ENCODE peak calls at places on chromosomes 11 and 22, in ten cellular contexts. N, Y, U, L, C, E, T, H, S and X are unnamed samples.

GRCh38 chr11:109039611-109040010 is 374.7 kb downstream of the DDX10 start:
- DNase-seq in N (no peak), T (peak; percentile 7), Y (no peak), L (no peak), E (no peak), S (no peak), H (no peak), C (peak; percentile 23), U (no peak), X (no peak)

GRCh38 chr11:131297441-131297840 is 73.0 kb upstream of the NTM start:
- DNase-seq in N (peak; percentile 26), H (no peak), L (no peak), S (no peak), C (no peak), U (no peak), E (no peak), T (no peak), Y (no peak), X (no peak)

GRCh38 chr22:46089426-46090041 is 60.8 kb upstream of the PPARA start:
- DNase-seq in S (no peak), E (no peak), U (no peak), T (no peak), Y (peak; percentile 35), H (no peak), C (no peak), N (no peak), L (no peak), X (peak; percentile 44)

GRCh38 chr11:2376751-2377451 is at the start of gene CD81:
- DNase-seq in N (peak; percentile 79), Y (peak; percentile 65), H (no peak), E (peak; percentile 56), C (no peak), T (peak; percentile 25), L (no peak), S (no peak), U (peak; percentile 32), X (peak; percentile 54)

GRCh38 chr22:39939830-39940229 is 20.4 kb upstream of the TMA7B start:
- DNase-seq in E (no peak), C (no peak), T (no peak), Y (no peak), L (no peak), S (no peak), N (no peak), U (no peak), H (no peak), X (no peak)

GRCh38 chr22:20026204-20026908 is 5.4 kb downstream of the TANGO2 start:
- DNase-seq in U (no peak), L (no peak), E (no peak), S (no peak), N (no peak), T (no peak), H (no peak), C (no peak), Y (no peak), X (no peak)

GRCh38 chr11:59186130-59186594 is 14.2 kb downstream of the DTX4 start:
- DNase-seq in H (peak; percentile 50), T (no peak), L (no peak), C (no peak), Y (peak; percentile 65), U (no peak), E (no peak), N (peak; percentile 62), S (no peak), X (peak; percentile 58)

GRCh38 chr22:49236541-49237075 is 591.1 kb downstream of the BRD1 start:
- DNase-seq in T (no peak), Y (no peak), U (no peak), S (no peak), C (no peak), N (no peak), L (no peak), E (no peak), H (no peak), X (no peak)

GRCh38 chr11:10838083-10838482 is 19.8 kb downstream of the ZBED5 start:
- DNase-seq in C (no peak), L (no peak), Y (no peak), S (no peak), U (no peak), N (no peak), H (no peak), T (no peak), E (no peak), X (no peak)

GRCh38 chr22:37517826-37518450 is 1.3 kb downstream of the CARD10 start:
- DNase-seq in N (no peak), H (no peak), U (no peak), E (no peak), L (no peak), T (no peak), C (no peak), Y (no peak), S (no peak), X (no peak)

GRCh38 chr11:86696451-86696850 is 24.0 kb upstream of the ME3 start:
- DNase-seq in C (no peak), T (no peak), Y (no peak), U (no peak), L (no peak), S (no peak), E (no peak), H (no peak), N (no peak), X (no peak)

GRCh38 chr11:86696004-86696403 is 23.6 kb upstream of the ME3 start:
- DNase-seq in E (no peak), S (no peak), U (no peak), T (peak; percentile 94), L (no peak), H (peak; percentile 11), N (no peak), C (peak; percentile 97), Y (no peak), X (no peak)

GRCh38 chr11:86702387-86702983 is 30.1 kb upstream of the ME3 start:
- DNase-seq in Y (no peak), H (no peak), N (no peak), S (no peak), T (no peak), C (no peak), E (no peak), U (peak; percentile 25), L (no peak), X (no peak)

GRCh38 chr11:86698634-86699033 is 26.2 kb upstream of the ME3 start:
- DNase-seq in T (no peak), S (no peak), L (no peak), C (no peak), H (no peak), E (no peak), N (peak; percentile 18), U (no peak), Y (no peak), X (no peak)

GRCh38 chr11:86699036-86699791 is 26.8 kb upstream of the ME3 start:
- DNase-seq in S (no peak), C (peak; percentile 59), E (no peak), Y (no peak), N (no peak), U (no peak), T (no peak), H (no peak), L (no peak), X (no peak)
- H3K4me3 ChIP-seq in S (no peak overlapping the region), C (no peak overlapping the region), E (no peak overlapping the region), Y (no peak overlapping the region), N (no peak overlapping the region), U (no peak overlapping the region), T (no peak overlapping the region), H (no peak overlapping the region), L (no peak overlapping the region), X (no peak overlapping the region)

GRCh38 chr11:128164090-128164741 is 423.1 kb downstream of the ETS1 start:
- DNase-seq in H (no peak), U (no peak), C (no peak), L (no peak), S (no peak), E (no peak), Y (no peak), T (no peak), N (peak; percentile 15), X (no peak)
- H3K4me3 ChIP-seq in H (no peak overlapping the region), U (no peak overlapping the region), C (no peak overlapping the region), L (no peak overlapping the region), S (no peak overlapping the region), E (no peak overlapping the region), Y (no peak overlapping the region), T (no peak overlapping the region), N (no peak overlapping the region), X (no peak overlapping the region)

GRCh38 chr11:122976396-122976733 is 5.3 kb downstream of the BSX start:
- DNase-seq in N (no peak), Y (no peak), T (no peak), C (no peak), S (no peak), U (no peak), E (no peak), H (no peak), L (no peak), X (no peak)
- H3K4me3 ChIP-seq in N (peak overlapping the region; percentile 52), Y (no peak overlapping the region), T (no peak overlapping the region), C (no peak overlapping the region), S (no peak overlapping the region), U (no peak overlapping the region), E (no peak overlapping the region), H (no peak overlapping the region), L (no peak overlapping the region), X (no peak overlapping the region)

DNA sequence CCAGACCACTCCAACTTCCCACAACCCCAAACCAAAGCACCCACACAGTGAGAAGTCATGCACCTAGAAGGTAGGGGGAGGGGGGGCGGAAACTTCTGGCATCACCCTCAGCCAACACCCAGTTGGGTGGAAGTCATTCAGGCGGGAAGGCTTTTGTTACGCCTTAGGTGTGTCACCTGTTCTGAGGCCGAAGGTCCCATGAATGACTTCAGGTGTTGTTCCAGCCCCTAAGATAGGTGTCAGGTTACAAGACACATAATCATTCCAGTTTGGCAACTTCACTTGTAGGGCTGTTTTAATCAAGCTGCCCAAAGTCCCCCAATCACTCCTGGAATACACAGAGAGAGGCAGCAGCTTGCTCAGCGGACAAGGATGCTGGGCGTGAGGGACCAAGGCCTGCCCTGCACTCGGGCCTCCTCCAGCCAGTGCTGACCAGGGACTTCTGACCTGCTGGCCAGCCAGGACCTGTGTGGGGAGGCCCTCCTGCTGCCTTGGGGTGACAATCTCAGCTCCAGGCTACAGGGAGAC is at the start of gene TMPRSS4:
- DNase-seq in T (no peak), Y (peak; percentile 60), E (no peak), N (no peak), H (no peak), S (no peak), C (no peak), U (no peak), L (no peak), X (no peak)
- H3K4me3 ChIP-seq in T (no peak within 1 kb of the TSS), Y (no peak within 1 kb of the TSS), E (no peak within 1 kb of the TSS), N (no peak within 1 kb of the TSS), H (no peak within 1 kb of the TSS), S (peak within 1 kb of the TSS; percentile 48), C (no peak within 1 kb of the TSS), U (no peak within 1 kb of the TSS), L (no peak within 1 kb of the TSS), X (no peak within 1 kb of the TSS)

DNA sequence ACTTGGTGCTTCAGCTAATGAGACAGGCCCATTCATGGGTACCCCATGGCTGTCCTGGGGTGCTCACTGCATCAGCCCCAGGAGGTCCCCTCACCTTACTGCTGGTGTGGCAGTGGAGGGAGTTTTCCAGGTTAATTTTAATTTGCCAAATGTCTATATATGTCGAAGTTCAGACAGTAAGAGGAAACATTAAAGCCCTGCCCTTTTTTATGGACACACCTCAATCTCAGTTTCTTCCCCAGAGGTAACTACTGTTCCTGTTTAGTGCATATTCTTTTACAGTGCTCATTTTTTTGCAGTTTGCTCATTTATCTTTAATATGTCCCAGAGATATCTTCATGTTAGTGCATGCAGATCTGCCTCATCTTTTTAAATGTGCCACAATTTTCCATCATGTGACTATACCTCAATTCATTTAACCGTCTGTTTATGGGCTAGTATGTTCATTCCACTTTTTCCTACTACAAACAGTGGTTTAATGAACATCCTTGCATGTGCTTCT is 11.6 kb downstream of the PANX1 start:
- DNase-seq in Y (no peak), T (no peak), U (no peak), E (no peak), N (no peak), L (no peak), H (no peak), C (no peak), S (no peak), X (no peak)
- H3K4me3 ChIP-seq in Y (no peak overlapping the region), T (no peak overlapping the region), U (no peak overlapping the region), E (no peak overlapping the region), N (no peak overlapping the region), L (no peak overlapping the region), H (no peak overlapping the region), C (no peak overlapping the region), S (no peak overlapping the region), X (no peak overlapping the region)